ENCODE peak calls at places on chromosomes 4 and X, in nine cellular contexts. E, Z, I, C, G, H, Q, U and B are unnamed samples.

GRCh38 chrX:2658585-2659292 is 32.4 kb upstream of the CD99 start:
- DNase-seq in E (no peak), Z (no peak), I (no peak), C (no peak), G (no peak), H (no peak), Q (no peak), U (no peak), B (no peak)

GRCh38 chr4:138636791-138637190 is 378.8 kb upstream of the NOCT start:
- DNase-seq in E (no peak), Z (no peak), I (no peak), C (no peak), G (no peak), H (no peak), Q (no peak), U (no peak), B (no peak)

GRCh38 chrX:38754102-38754790 is 47.0 kb upstream of the MID1IP1 start:
- DNase-seq in E (no peak), Z (no peak), I (peak; percentile 30), C (no peak), G (peak; percentile 11), H (no peak), Q (no peak), U (peak; percentile 58), B (no peak)

GRCh38 chr4:100450449-100450848 is 67.4 kb downstream of the EMCN start:
- DNase-seq in E (no peak), Z (no peak), I (no peak), C (no peak), G (no peak), H (no peak), Q (no peak), U (peak; percentile 10), B (no peak)

GRCh38 chrX:131237363-131237762 is 51.7 kb downstream of the IGSF1 start:
- DNase-seq in E (no peak), Z (no peak), I (no peak), C (no peak), G (no peak), H (no peak), Q (no peak), U (no peak), B (no peak)

GRCh38 chr4:13264126-13264525 is 220.0 kb downstream of the RAB28 start:
- DNase-seq in E (no peak), Z (no peak), I (no peak), C (no peak), G (no peak), H (no peak), Q (no peak), U (no peak), B (no peak)

GRCh38 chrX:55742649-55743048 is 25.1 kb downstream of the RRAGB start:
- DNase-seq in E (no peak), Z (no peak), I (no peak), C (no peak), G (no peak), H (no peak), Q (no peak), U (no peak), B (no peak)

GRCh38 chr4:41873380-41874295 is 61.6 kb upstream of the TMEM33 start:
- DNase-seq in E (no peak), Z (no peak), I (no peak), C (no peak), G (no peak), H (no peak), Q (no peak), U (no peak), B (no peak)

DNA sequence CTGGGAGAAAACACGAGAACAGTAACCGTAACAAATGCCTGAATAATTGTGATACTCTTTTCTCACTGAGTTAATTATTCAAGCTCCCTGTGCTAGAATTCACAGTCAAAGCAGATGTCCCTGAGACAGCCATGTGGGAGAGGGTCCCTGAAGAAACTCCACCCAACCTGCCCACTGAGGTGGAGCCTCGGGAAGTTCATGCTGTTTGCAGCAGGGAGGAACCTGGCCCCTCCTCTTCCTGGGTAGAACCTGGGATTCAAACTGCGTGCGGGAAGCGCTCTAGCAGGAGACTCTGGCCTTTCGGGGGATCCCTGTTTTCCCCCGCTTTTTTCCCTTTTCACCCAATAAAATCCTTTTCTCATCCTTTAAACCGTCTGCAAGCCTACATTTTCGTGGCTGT is 20.2 kb upstream of the RHOH start:
- DNase-seq in E (no peak), Z (no peak), I (no peak), C (no peak), G (no peak), H (no peak), Q (no peak), U (no peak), B (no peak)
- H3K4me3 ChIP-seq in E (no peak overlapping the region), Z (no peak overlapping the region), I (no peak overlapping the region), C (no peak overlapping the region), G (no peak overlapping the region), H (no peak overlapping the region), Q (no peak overlapping the region), U (no peak overlapping the region), B (no peak overlapping the region)

GRCh38 chrX:48523682-48524081 is 2.1 kb downstream of the EBP start:
- DNase-seq in E (peak; percentile 54), Z (no peak), I (no peak), C (no peak), G (no peak), H (no peak), Q (no peak), U (no peak), B (no peak)

GRCh38 chrX:48520455-48520854 is 1.2 kb upstream of the EBP start:
- DNase-seq in E (no peak), Z (no peak), I (no peak), C (no peak), G (no peak), H (no peak), Q (no peak), U (no peak), B (no peak)

GRCh38 chrX:48520976-48521352 is 644 bp upstream of the EBP start:
- DNase-seq in E (no peak), Z (no peak), I (no peak), C (no peak), G (no peak), H (no peak), Q (no peak), U (no peak), B (no peak)

GRCh38 chrX:48522291-48522690 is 683 bp downstream of the EBP start:
- DNase-seq in E (peak; percentile 15), Z (no peak), I (no peak), C (no peak), G (no peak), H (peak; percentile 48), Q (no peak), U (no peak), B (no peak)

DNA sequence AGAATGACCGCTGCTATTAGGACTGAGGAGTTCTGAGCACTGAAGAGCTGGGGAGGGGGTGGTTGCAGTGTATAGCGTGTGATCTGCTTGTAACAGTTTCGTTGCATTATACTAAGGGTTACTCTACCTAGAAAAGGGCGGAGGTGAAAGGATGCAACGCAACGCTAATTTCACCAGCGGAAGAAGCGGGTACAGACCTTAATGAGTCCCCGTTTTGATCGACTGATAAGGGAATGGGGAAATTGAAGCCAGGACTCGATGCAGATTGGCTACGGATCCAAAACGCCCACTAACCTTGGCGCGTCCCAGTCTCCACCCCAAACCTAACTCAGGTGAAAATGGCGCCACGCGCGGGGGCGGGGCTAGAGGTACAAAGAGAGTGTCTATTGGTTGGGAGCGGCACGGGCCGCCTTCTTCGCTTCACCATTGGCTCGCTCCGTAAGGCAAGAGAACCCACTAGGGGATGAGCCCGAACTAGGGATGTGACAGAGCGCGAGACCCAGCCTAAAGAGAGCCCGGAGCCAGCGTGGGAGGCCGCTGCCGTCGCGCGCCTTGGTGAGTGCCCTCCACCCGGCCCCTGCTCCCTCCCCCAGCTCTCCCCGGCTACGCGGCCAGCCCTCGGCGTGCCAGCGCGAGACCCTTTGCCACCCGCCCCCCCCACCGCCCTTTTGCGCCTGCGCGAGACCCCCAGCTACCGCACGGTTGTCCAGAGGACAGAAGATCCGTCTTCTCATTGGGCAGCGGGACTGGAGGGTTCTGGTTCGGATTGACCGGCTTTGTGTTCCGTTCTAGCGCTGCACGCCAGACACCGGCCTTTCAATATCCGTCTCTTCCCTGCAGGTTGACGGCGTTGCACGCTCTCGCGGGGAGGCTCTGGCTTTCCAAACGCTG is at the start of gene EBP:
- DNase-seq in E (peak; percentile 93), Z (peak; percentile 96), I (peak; percentile 85), C (peak; percentile 78), G (peak; percentile 84), H (peak; percentile 95), Q (peak; percentile 93), U (peak; percentile 77), B (peak; percentile 69)
- TF ChIP-seq POLR2A in E (peak; percentile 55), Z (no peak), I (peak; percentile 31), C (peak; percentile 52), G (peak; percentile 27), H (peak; percentile 83), Q (no peak), U (peak; percentile 35), B (peak; percentile 69)

GRCh38 chr4:118340109-118340508 is 12.7 kb downstream of the PRSS12 start:
- DNase-seq in E (no peak), Z (no peak), I (no peak), C (no peak), G (no peak), H (no peak), Q (no peak), U (no peak), B (no peak)

GRCh38 chr4:118335774-118336173 is 17.0 kb downstream of the PRSS12 start:
- DNase-seq in E (no peak), Z (no peak), I (no peak), C (no peak), G (no peak), H (no peak), Q (no peak), U (no peak), B (no peak)

GRCh38 chr4:118337954-118338353 is 14.8 kb downstream of the PRSS12 start:
- DNase-seq in E (no peak), Z (no peak), I (no peak), C (no peak), G (no peak), H (no peak), Q (no peak), U (peak; percentile 36), B (no peak)

GRCh38 chr4:118338518-118338917 is 14.3 kb downstream of the PRSS12 start:
- DNase-seq in E (no peak), Z (no peak), I (no peak), C (no peak), G (no peak), H (no peak), Q (no peak), U (no peak), B (no peak)

GRCh38 chr4:118338981-118339765 is 13.6 kb downstream of the PRSS12 start:
- DNase-seq in E (no peak), Z (no peak), I (no peak), C (no peak), G (no peak), H (no peak), Q (no peak), U (peak; percentile 91), B (no peak)
- H3K27ac ChIP-seq in E (no peak overlapping the region), Z (no peak overlapping the region), I (no peak overlapping the region), C (no peak overlapping the region), G (no peak overlapping the region), H (no peak overlapping the region), Q (no peak overlapping the region), U (peak overlapping the region; percentile 89), B (no peak overlapping the region)

GRCh38 chr4:77581724-77582123 is 23.9 kb upstream of the CXCL13 start:
- DNase-seq in E (no peak), Z (no peak), I (no peak), C (no peak), G (no peak), H (no peak), Q (no peak), U (no peak), B (no peak)

GRCh38 chr4:77582716-77583115 is 22.9 kb upstream of the CXCL13 start:
- DNase-seq in E (no peak), Z (no peak), I (no peak), C (no peak), G (no peak), H (no peak), Q (no peak), U (no peak), B (no peak)

GRCh38 chr4:77582151-77582550 is 23.5 kb upstream of the CXCL13 start:
- DNase-seq in E (no peak), Z (no peak), I (no peak), C (no peak), G (no peak), H (no peak), Q (no peak), U (no peak), B (no peak)

GRCh38 chr4:77591532-77591931 is 14.1 kb upstream of the CXCL13 start:
- DNase-seq in E (no peak), Z (no peak), I (no peak), C (no peak), G (no peak), H (no peak), Q (no peak), U (no peak), B (no peak)

DNA sequence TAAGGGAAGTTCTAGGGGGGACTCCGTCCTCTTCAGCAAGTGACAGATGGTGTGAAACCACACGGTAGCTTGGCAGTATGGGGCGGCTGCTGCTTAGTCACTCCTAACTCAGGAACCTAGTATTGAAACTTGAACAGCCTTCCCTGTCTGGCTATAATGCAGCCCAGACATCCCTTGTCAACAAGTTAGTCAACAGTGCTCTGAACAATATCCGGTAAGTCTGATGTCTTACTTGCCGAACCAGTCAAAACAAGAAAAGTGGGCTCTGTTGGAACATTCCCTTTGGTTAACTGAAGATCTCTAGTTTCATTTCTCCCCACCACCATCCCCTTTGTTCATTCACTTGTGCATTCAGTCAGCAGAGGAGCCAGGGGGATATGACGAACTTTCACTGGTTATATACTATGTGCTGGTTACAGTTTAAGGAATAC is 18.7 kb upstream of the CXCL13 start:
- DNase-seq in E (no peak), Z (no peak), I (no peak), C (no peak), G (no peak), H (peak; percentile 15), Q (no peak), U (no peak), B (no peak)
- H3K4me3 ChIP-seq in E (no peak overlapping the region), Z (no peak overlapping the region), I (no peak overlapping the region), C (no peak overlapping the region), G (no peak overlapping the region), H (no peak overlapping the region), Q (no peak overlapping the region), U (no peak overlapping the region), B (no peak overlapping the region)